ENCODE peak calls at places on chromosomes 16 and 17, in eight cellular contexts. One of them, this sample, is unnamed.

GRCh38 chr16:12271006-12271405 is 294.5 kb downstream of the SNX29 start:
- DNase-seq in left ventricle myocardium inferior: no peak
- DNase-seq in prostate gland: no peak
- DNase-seq in cardiac muscle cell: no peak
- DNase-seq in uterus: no peak
- DNase-seq in CD8-positive, alpha-beta T cell: no peak
- DNase-seq in foreskin keratinocyte: no peak
- DNase-seq in lower lobe of right lung: no peak
- DNase-seq in this sample: no peak

GRCh38 chr17:15381707-15382106 is 40.3 kb upstream of the TEKT3 start:
- DNase-seq in cardiac muscle cell: no peak
- DNase-seq in uterus: no peak
- DNase-seq in foreskin keratinocyte: no peak
- DNase-seq in CD8-positive, alpha-beta T cell: no peak
- DNase-seq in prostate gland: no peak
- DNase-seq in left ventricle myocardium inferior: no peak
- DNase-seq in lower lobe of right lung: no peak
- DNase-seq in this sample: no peak

GRCh38 chr16:83915081-83915480 is 16.2 kb downstream of the MLYCD start:
- DNase-seq in foreskin keratinocyte: no peak
- DNase-seq in cardiac muscle cell: no peak
- DNase-seq in prostate gland: no peak
- DNase-seq in CD8-positive, alpha-beta T cell: no peak
- DNase-seq in lower lobe of right lung: no peak
- DNase-seq in left ventricle myocardium inferior: no peak
- DNase-seq in uterus: no peak
- DNase-seq in this sample: no peak

GRCh38 chr17:57542518-57542917 is 202.6 kb downstream of the CCDC182 start:
- DNase-seq in lower lobe of right lung: no peak
- DNase-seq in cardiac muscle cell: no peak
- DNase-seq in prostate gland: no peak
- DNase-seq in left ventricle myocardium inferior: no peak
- DNase-seq in CD8-positive, alpha-beta T cell: no peak
- DNase-seq in foreskin keratinocyte: no peak
- DNase-seq in uterus: no peak
- DNase-seq in this sample: no peak

GRCh38 chr16:67299269-67299668 is 19.9 kb downstream of the PLEKHG4 start:
- DNase-seq in uterus: no peak
- DNase-seq in left ventricle myocardium inferior: no peak
- DNase-seq in foreskin keratinocyte: no peak
- DNase-seq in prostate gland: no peak
- DNase-seq in cardiac muscle cell: no peak
- DNase-seq in lower lobe of right lung: no peak
- DNase-seq in CD8-positive, alpha-beta T cell: no peak
- DNase-seq in this sample: no peak

GRCh38 chr16:361341-361871 is 8.9 kb upstream of the AXIN1 start:
- DNase-seq in uterus: no peak
- DNase-seq in foreskin keratinocyte: no peak
- DNase-seq in CD8-positive, alpha-beta T cell: no peak
- DNase-seq in lower lobe of right lung: no peak
- DNase-seq in left ventricle myocardium inferior: no peak
- DNase-seq in prostate gland: no peak
- DNase-seq in cardiac muscle cell: no peak
- DNase-seq in this sample: no peak

GRCh38 chr17:15973016-15973415 is 26.5 kb downstream of the ZSWIM7 start:
- DNase-seq in CD8-positive, alpha-beta T cell: no peak
- DNase-seq in prostate gland: no peak
- DNase-seq in foreskin keratinocyte: no peak
- DNase-seq in cardiac muscle cell: no peak
- DNase-seq in left ventricle myocardium inferior: no peak
- DNase-seq in lower lobe of right lung: no peak
- DNase-seq in uterus: no peak
- DNase-seq in this sample: no peak

GRCh38 chr17:44959821-44960523 is 8.1 kb downstream of the C1QL1 start:
- DNase-seq in cardiac muscle cell: no peak
- DNase-seq in left ventricle myocardium inferior: no peak
- DNase-seq in prostate gland: no peak
- DNase-seq in CD8-positive, alpha-beta T cell: no peak
- DNase-seq in lower lobe of right lung: no peak
- DNase-seq in foreskin keratinocyte: no peak
- DNase-seq in uterus: peak; percentile 56
- DNase-seq in this sample: no peak

GRCh38 chr16:4011225-4011939 is 104.9 kb downstream of the ADCY9 start:
- DNase-seq in cardiac muscle cell: no peak
- DNase-seq in prostate gland: no peak
- DNase-seq in left ventricle myocardium inferior: no peak
- DNase-seq in lower lobe of right lung: peak; percentile 17
- DNase-seq in foreskin keratinocyte: no peak
- DNase-seq in uterus: no peak
- DNase-seq in CD8-positive, alpha-beta T cell: no peak
- DNase-seq in this sample: no peak

GRCh38 chr17:67779098-67779672 is 46.1 kb upstream of the BPTF start:
- DNase-seq in cardiac muscle cell: peak; percentile 23
- DNase-seq in foreskin keratinocyte: no peak
- DNase-seq in lower lobe of right lung: no peak
- DNase-seq in CD8-positive, alpha-beta T cell: peak; percentile 36
- DNase-seq in uterus: no peak
- DNase-seq in left ventricle myocardium inferior: peak; percentile 42
- DNase-seq in prostate gland: peak; percentile 29
- DNase-seq in this sample: peak; percentile 37

GRCh38 chr16:81621496-81621895 is 157.6 kb upstream of the PLCG2 start:
- DNase-seq in foreskin keratinocyte: peak; percentile 96
- DNase-seq in prostate gland: peak; percentile 60
- DNase-seq in left ventricle myocardium inferior: no peak
- DNase-seq in CD8-positive, alpha-beta T cell: no peak
- DNase-seq in uterus: no peak
- DNase-seq in lower lobe of right lung: no peak
- DNase-seq in cardiac muscle cell: no peak
- DNase-seq in this sample: no peak

GRCh38 chr17:288802-289356 is 63.7 kb downstream of the RPH3AL start:
- DNase-seq in left ventricle myocardium inferior: no peak
- DNase-seq in foreskin keratinocyte: no peak
- DNase-seq in prostate gland: no peak
- DNase-seq in CD8-positive, alpha-beta T cell: no peak
- DNase-seq in lower lobe of right lung: peak; percentile 12
- DNase-seq in cardiac muscle cell: no peak
- DNase-seq in uterus: no peak
- DNase-seq in this sample: no peak

GRCh38 chr17:73841431-73842060 is 197.3 kb upstream of the SDK2 start:
- DNase-seq in uterus: no peak
- DNase-seq in cardiac muscle cell: peak; percentile 42
- DNase-seq in CD8-positive, alpha-beta T cell: no peak
- DNase-seq in foreskin keratinocyte: no peak
- DNase-seq in prostate gland: no peak
- DNase-seq in lower lobe of right lung: no peak
- DNase-seq in left ventricle myocardium inferior: no peak
- DNase-seq in this sample: no peak

GRCh38 chr17:65542595-65542994 is 18.9 kb downstream of the AXIN2 start:
- DNase-seq in uterus: no peak
- DNase-seq in prostate gland: no peak
- DNase-seq in lower lobe of right lung: no peak
- DNase-seq in foreskin keratinocyte: no peak
- DNase-seq in CD8-positive, alpha-beta T cell: no peak
- DNase-seq in left ventricle myocardium inferior: no peak
- DNase-seq in cardiac muscle cell: no peak
- DNase-seq in this sample: no peak

GRCh38 chr17:50266384-50267073 is 7.7 kb upstream of the TMEM92 start:
- DNase-seq in foreskin keratinocyte: no peak
- DNase-seq in prostate gland: peak; percentile 85
- DNase-seq in cardiac muscle cell: no peak
- DNase-seq in CD8-positive, alpha-beta T cell: no peak
- DNase-seq in left ventricle myocardium inferior: no peak
- DNase-seq in lower lobe of right lung: peak; percentile 71
- DNase-seq in uterus: peak; percentile 86
- DNase-seq in this sample: no peak

GRCh38 chr17:20092973-20093626 is 83.9 kb downstream of the SPECC1 start:
- DNase-seq in lower lobe of right lung: no peak
- DNase-seq in left ventricle myocardium inferior: no peak
- DNase-seq in prostate gland: no peak
- DNase-seq in cardiac muscle cell: no peak
- DNase-seq in CD8-positive, alpha-beta T cell: no peak
- DNase-seq in foreskin keratinocyte: no peak
- DNase-seq in uterus: no peak
- DNase-seq in this sample: no peak

GRCh38 chr16:57871457-57871856 is 69.2 kb upstream of the KIFC3 start:
- DNase-seq in foreskin keratinocyte: peak; percentile 73
- DNase-seq in uterus: no peak
- DNase-seq in prostate gland: no peak
- DNase-seq in cardiac muscle cell: no peak
- DNase-seq in left ventricle myocardium inferior: no peak
- DNase-seq in lower lobe of right lung: no peak
- DNase-seq in CD8-positive, alpha-beta T cell: no peak
- DNase-seq in this sample: no peak

GRCh38 chr16:87543436-87544191 is 50.8 kb upstream of the ZCCHC14 start:
- DNase-seq in prostate gland: no peak
- DNase-seq in uterus: no peak
- DNase-seq in foreskin keratinocyte: no peak
- DNase-seq in lower lobe of right lung: no peak
- DNase-seq in left ventricle myocardium inferior: no peak
- DNase-seq in cardiac muscle cell: no peak
- DNase-seq in CD8-positive, alpha-beta T cell: no peak
- DNase-seq in this sample: peak; percentile 40

GRCh38 chr17:81416612-81417011 is 21.4 kb downstream of the BAHCC1 start:
- DNase-seq in CD8-positive, alpha-beta T cell: no peak
- DNase-seq in uterus: no peak
- DNase-seq in left ventricle myocardium inferior: no peak
- DNase-seq in lower lobe of right lung: no peak
- DNase-seq in cardiac muscle cell: no peak
- DNase-seq in foreskin keratinocyte: no peak
- DNase-seq in prostate gland: no peak
- DNase-seq in this sample: no peak

GRCh38 chr16:56226187-56226586 is 34.9 kb downstream of the GNAO1 start:
- DNase-seq in uterus: no peak
- DNase-seq in left ventricle myocardium inferior: no peak
- DNase-seq in lower lobe of right lung: no peak
- DNase-seq in prostate gland: no peak
- DNase-seq in cardiac muscle cell: no peak
- DNase-seq in CD8-positive, alpha-beta T cell: no peak
- DNase-seq in foreskin keratinocyte: no peak
- DNase-seq in this sample: no peak

GRCh38 chr17:49576121-49576905 is 642 bp downstream of the NXPH3 start:
- DNase-seq in CD8-positive, alpha-beta T cell: no peak
- DNase-seq in lower lobe of right lung: no peak
- DNase-seq in foreskin keratinocyte: no peak
- DNase-seq in uterus: peak; percentile 69
- DNase-seq in left ventricle myocardium inferior: peak; percentile 66
- DNase-seq in prostate gland: no peak
- DNase-seq in cardiac muscle cell: peak; percentile 84
- DNase-seq in this sample: peak; percentile 65

GRCh38 chr16:9484901-9485300 is 393.5 kb downstream of the HAPSTR1 start:
- DNase-seq in CD8-positive, alpha-beta T cell: no peak
- DNase-seq in lower lobe of right lung: no peak
- DNase-seq in left ventricle myocardium inferior: no peak
- DNase-seq in prostate gland: no peak
- DNase-seq in cardiac muscle cell: no peak
- DNase-seq in uterus: no peak
- DNase-seq in foreskin keratinocyte: no peak
- DNase-seq in this sample: no peak

GRCh38 chr17:69410671-69411070 is 3.8 kb upstream of the MAP2K6 start:
- DNase-seq in cardiac muscle cell: no peak
- DNase-seq in foreskin keratinocyte: no peak
- DNase-seq in lower lobe of right lung: no peak
- DNase-seq in uterus: no peak
- DNase-seq in CD8-positive, alpha-beta T cell: no peak
- DNase-seq in left ventricle myocardium inferior: no peak
- DNase-seq in prostate gland: no peak
- DNase-seq in this sample: no peak

DNA sequence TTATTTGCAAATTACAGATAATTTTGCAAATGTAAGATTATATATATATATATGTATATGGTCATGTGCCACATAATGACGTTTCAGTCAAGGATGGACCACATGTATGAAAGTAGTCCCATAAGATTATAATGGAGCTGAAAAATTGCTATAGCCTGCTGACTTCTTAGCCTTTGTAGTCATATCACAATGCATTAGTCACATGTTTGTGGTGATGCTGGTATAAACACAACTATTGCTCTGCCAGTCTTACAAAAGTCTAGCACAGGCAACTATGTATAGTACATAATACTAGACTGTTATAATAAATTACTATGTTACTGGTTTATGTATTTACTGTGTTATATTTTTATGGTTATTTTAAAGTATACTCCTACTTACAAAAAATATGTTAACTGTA is 444.3 kb downstream of the KCNJ2 start:
- DNase-seq in foreskin keratinocyte: no peak
- DNase-seq in cardiac muscle cell: no peak
- DNase-seq in uterus: no peak
- DNase-seq in prostate gland: no peak
- DNase-seq in lower lobe of right lung: no peak
- DNase-seq in left ventricle myocardium inferior: no peak
- DNase-seq in CD8-positive, alpha-beta T cell: no peak
- DNase-seq in this sample: no peak
- TF ChIP-seq CTCF in foreskin keratinocyte: no peak
- TF ChIP-seq CTCF in cardiac muscle cell: no peak
- TF ChIP-seq CTCF in uterus: no peak
- TF ChIP-seq CTCF in prostate gland: no peak
- TF ChIP-seq CTCF in lower lobe of right lung: no peak
- TF ChIP-seq CTCF in left ventricle myocardium inferior: no peak
- TF ChIP-seq CTCF in CD8-positive, alpha-beta T cell: no peak
- TF ChIP-seq CTCF in this sample: no peak

DNA sequence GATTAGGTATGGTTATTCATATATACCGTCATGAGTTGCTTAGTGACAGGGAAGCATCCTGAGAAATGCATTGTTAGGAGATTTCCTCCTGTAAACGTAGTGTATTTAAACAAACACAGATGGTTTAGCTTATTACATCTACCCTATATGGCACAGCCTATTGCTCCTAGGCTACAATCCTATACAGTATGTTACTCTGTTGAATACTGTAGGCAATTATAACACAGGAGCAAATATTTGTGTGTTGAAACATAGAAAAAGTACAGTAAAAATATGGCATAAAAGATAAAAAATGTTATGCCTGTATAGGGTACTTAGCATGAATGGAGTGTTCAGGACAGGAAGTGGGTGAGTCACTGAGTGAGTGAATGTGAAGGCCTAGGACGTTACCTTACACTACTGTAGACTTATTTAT is 157.7 kb downstream of the CDH11 start:
- DNase-seq in prostate gland: no peak
- DNase-seq in uterus: no peak
- DNase-seq in cardiac muscle cell: no peak
- DNase-seq in lower lobe of right lung: no peak
- DNase-seq in CD8-positive, alpha-beta T cell: no peak
- DNase-seq in foreskin keratinocyte: peak; percentile 59
- DNase-seq in left ventricle myocardium inferior: no peak
- DNase-seq in this sample: no peak
- H3K4me1 ChIP-seq in prostate gland: no peaks in the 10 kb centered on the region
- H3K4me1 ChIP-seq in uterus: no peaks in the 10 kb centered on the region
- H3K4me1 ChIP-seq in cardiac muscle cell: no peaks in the 10 kb centered on the region
- H3K4me1 ChIP-seq in lower lobe of right lung: no peaks in the 10 kb centered on the region
- H3K4me1 ChIP-seq in CD8-positive, alpha-beta T cell: no peaks in the 10 kb centered on the region
- H3K4me1 ChIP-seq in foreskin keratinocyte: no peaks in the 10 kb centered on the region
- H3K4me1 ChIP-seq in left ventricle myocardium inferior: no peaks in the 10 kb centered on the region
- H3K4me1 ChIP-seq in this sample: peaks cover 5% of the 10 kb centered on the region

GRCh38 chr17:61337247-61337812 is 62.3 kb upstream of the TBX2 start:
- DNase-seq in cardiac muscle cell: no peak
- DNase-seq in CD8-positive, alpha-beta T cell: no peak
- DNase-seq in lower lobe of right lung: no peak
- DNase-seq in prostate gland: no peak
- DNase-seq in left ventricle myocardium inferior: no peak
- DNase-seq in foreskin keratinocyte: no peak
- DNase-seq in uterus: peak; percentile 32
- DNase-seq in this sample: no peak
- TF ChIP-seq CTCF in cardiac muscle cell: no peak
- TF ChIP-seq CTCF in CD8-positive, alpha-beta T cell: no peak
- TF ChIP-seq CTCF in lower lobe of right lung: no peak
- TF ChIP-seq CTCF in prostate gland: no peak
- TF ChIP-seq CTCF in left ventricle myocardium inferior: no peak
- TF ChIP-seq CTCF in foreskin keratinocyte: no peak
- TF ChIP-seq CTCF in uterus: no peak
- TF ChIP-seq CTCF in this sample: no peak

GRCh38 chr16:68363847-68364600 is 53.2 kb downstream of the PRMT7 start:
- DNase-seq in CD8-positive, alpha-beta T cell: no peak
- DNase-seq in foreskin keratinocyte: no peak
- DNase-seq in left ventricle myocardium inferior: no peak
- DNase-seq in lower lobe of right lung: no peak
- DNase-seq in prostate gland: no peak
- DNase-seq in uterus: no peak
- DNase-seq in cardiac muscle cell: no peak
- DNase-seq in this sample: no peak
- H3K4me1 ChIP-seq in CD8-positive, alpha-beta T cell: peaks cover 23% of the 10 kb centered on the region
- H3K4me1 ChIP-seq in foreskin keratinocyte: no peaks in the 10 kb centered on the region
- H3K4me1 ChIP-seq in left ventricle myocardium inferior: no peaks in the 10 kb centered on the region
- H3K4me1 ChIP-seq in lower lobe of right lung: peaks cover 32% of the 10 kb centered on the region
- H3K4me1 ChIP-seq in prostate gland: peaks cover 3% of the 10 kb centered on the region
- H3K4me1 ChIP-seq in uterus: no peaks in the 10 kb centered on the region
- H3K4me1 ChIP-seq in cardiac muscle cell: no peaks in the 10 kb centered on the region
- H3K4me1 ChIP-seq in this sample: peaks cover 21% of the 10 kb centered on the region